ENCODE peak calls at places on chromosomes 16 and 17, in seven cellular contexts. V is AG10803, U is A549, W is fibroblast of the aortic adventitia, I is mucosa of descending colon, X is HAP-1, Z is esophagus muscularis mucosa. L is an unnamed sample.

GRCh38 chr16:16111639-16112038 is 111.7 kb downstream of the ABCC6 start:
- DNase-seq in V (no peak), I (no peak), U (no peak), W (no peak), Z (no peak), X (no peak), L (no peak)

GRCh38 chr17:61470530-61471136 is 18.4 kb downstream of the TBX4 start:
- DNase-seq in I (no peak), X (no peak), Z (no peak), W (no peak), V (no peak), U (no peak), L (no peak)

GRCh38 chr16:69424053-69424934 is at the start of gene CYB5B:
- DNase-seq in W (peak), U (peak), V (peak), Z (peak), I (peak), X (peak), L (peak)

GRCh38 chr17:63075969-63076368 is 109.9 kb downstream of the TANC2 start:
- DNase-seq in V (no peak), U (no peak), X (no peak), Z (no peak), I (no peak), W (peak), L (no peak)

GRCh38 chr16:1991588-1992474 is 2.1 kb downstream of the SYNGR3 start:
- DNase-seq in W (peak), U (peak), X (peak), I (peak), V (peak), Z (peak), L (no peak)

GRCh38 chr17:49691677-49692191 is 13.8 kb upstream of the SPOP start:
- DNase-seq in W (no peak), U (no peak), X (no peak), Z (no peak), V (no peak), I (no peak), L (no peak)

GRCh38 chr17:1484060-1484535 is 8.4 kb downstream of the MYO1C start:
- DNase-seq in Z (no peak), U (no peak), X (no peak), W (no peak), V (no peak), I (peak), L (no peak)

GRCh38 chr17:59840908-59841666 is 51.7 kb downstream of the TUBD1 start:
- DNase-seq in W (peak), I (peak), Z (no peak), U (no peak), X (peak), V (peak), L (no peak)

GRCh38 chr17:30396129-30396528 is 17.4 kb downstream of the CPD start:
- DNase-seq in I (no peak), Z (no peak), U (no peak), X (no peak), W (no peak), V (no peak), L (no peak)

GRCh38 chr16:11258553-11259287 is 2.7 kb upstream of the SOCS1 start:
- DNase-seq in U (no peak), I (peak), X (no peak), Z (no peak), V (peak), W (peak), L (no peak)

GRCh38 chr17:45976755-45977505 is 22.1 kb upstream of the STH start:
- DNase-seq in V (no peak), W (peak), Z (no peak), I (no peak), X (no peak), U (no peak), L (no peak)

GRCh38 chr16:54067317-54068065 is 219.1 kb downstream of the IRX3 start:
- DNase-seq in X (no peak), W (no peak), V (no peak), U (no peak), Z (no peak), I (no peak), L (no peak)

GRCh38 chr16:8960788-8961109 is 3.0 kb downstream of the USP7 start:
- DNase-seq in W (no peak), X (no peak), I (no peak), Z (no peak), V (no peak), U (no peak), L (no peak)

GRCh38 chr17:77209330-77209748 is 68.6 kb downstream of the SEC14L1 start:
- DNase-seq in X (no peak), Z (no peak), I (no peak), U (no peak), V (no peak), W (no peak), L (no peak)

GRCh38 chr17:70310251-70310672 is 140.9 kb downstream of the KCNJ2 start:
- DNase-seq in Z (no peak), X (no peak), V (peak), U (no peak), W (no peak), I (no peak), L (no peak)

GRCh38 chr17:76134911-76135809 is 5.9 kb downstream of the FOXJ1 start:
- DNase-seq in Z (no peak), X (peak), W (no peak), I (no peak), V (no peak), U (no peak), L (no peak)

GRCh38 chr16:20822451-20823128 is 16.3 kb downstream of the REXO5 start:
- DNase-seq in U (no peak), I (no peak), Z (no peak), W (no peak), X (no peak), V (no peak), L (no peak)

GRCh38 chr17:19386276-19386863 is 620 bp downstream of the MFAP4 start:
- DNase-seq in I (no peak), V (peak), X (no peak), W (peak), U (peak), Z (no peak), L (no peak)

GRCh38 chr17:60941028-60941427 is 263.4 kb downstream of the BCAS3 start:
- DNase-seq in X (no peak), W (peak), U (no peak), Z (no peak), I (peak), V (peak), L (no peak)

GRCh38 chr17:63930951-63931575 is 1.1 kb downstream of the CD79B start:
- DNase-seq in W (no peak), V (no peak), X (no peak), I (peak), U (no peak), Z (no peak), L (no peak)

GRCh38 chr17:80246726-80247125 is 13.9 kb upstream of the RNF213 start:
- DNase-seq in Z (no peak), U (no peak), X (no peak), I (no peak), W (no peak), V (no peak), L (no peak)

GRCh38 chr16:57775661-57776469 is 26.4 kb downstream of the KIFC3 start:
- DNase-seq in U (no peak), V (no peak), W (no peak), X (peak), I (peak), Z (no peak), L (no peak)

GRCh38 chr17:48608921-48609505 is 1.8 kb downstream of the HOXB7 start:
- DNase-seq in V (no peak), X (no peak), W (no peak), U (no peak), I (no peak), Z (no peak), L (no peak)

GRCh38 chr16:2769675-2770056 is 7.4 kb downstream of the ELOB start:
- DNase-seq in Z (no peak), U (no peak), W (peak), X (no peak), I (peak), V (peak), L (no peak)

GRCh38 chr16:85746431-85747227 is 4.3 kb downstream of the C16orf74 start:
- DNase-seq in V (peak), I (peak), W (peak), X (no peak), Z (no peak), U (peak), L (no peak)

GRCh38 chr17:78355045-78355641 is 4.7 kb downstream of the SOCS3 start:
- DNase-seq in X (no peak), I (no peak), Z (no peak), W (no peak), U (no peak), V (no peak), L (no peak)

GRCh38 chr17:63476857-63477470 is at the start of gene ACE:
- DNase-seq in I (peak), V (no peak), U (peak), Z (no peak), W (no peak), X (peak), L (no peak)

GRCh38 chr17:28547623-28548416 is 4.6 kb downstream of the UNC119 start:
- DNase-seq in Z (no peak), I (peak), U (peak), X (peak), W (peak), V (peak), L (no peak)

GRCh38 chr16:28501258-28502232 is 5.1 kb downstream of the IL27 start:
- DNase-seq in I (no peak), V (no peak), Z (no peak), X (no peak), W (no peak), U (no peak), L (no peak)
- H3K4me3 ChIP-seq in I (no peak), V (no peak), Z (no peak), X (no peak), W (no peak), U (no peak), L (no peak)

DNA sequence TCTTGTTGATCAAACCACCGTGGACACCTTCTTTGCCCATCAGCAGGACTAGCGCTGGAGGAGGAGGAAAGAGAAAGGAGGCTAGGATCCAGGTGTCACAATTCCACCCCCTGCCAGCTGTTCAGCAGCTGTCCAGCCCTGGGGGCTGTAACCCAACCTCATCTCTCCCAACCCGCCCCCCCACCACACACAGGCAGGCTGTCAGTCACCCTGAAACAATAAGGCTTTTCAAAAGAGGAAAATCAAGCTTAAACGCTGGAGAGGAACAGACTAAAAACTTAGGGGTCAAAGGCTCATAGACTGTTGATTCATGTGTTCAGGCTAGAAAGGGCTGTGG is 2.4 kb downstream of the PFN1 start:
- DNase-seq in X (no peak), V (no peak), W (no peak), Z (no peak), U (no peak), I (no peak), L (no peak)
- H3K4me3 ChIP-seq in X (peak), V (peak), W (peak), Z (peak), U (peak), I (no peak), L (peak)

DNA sequence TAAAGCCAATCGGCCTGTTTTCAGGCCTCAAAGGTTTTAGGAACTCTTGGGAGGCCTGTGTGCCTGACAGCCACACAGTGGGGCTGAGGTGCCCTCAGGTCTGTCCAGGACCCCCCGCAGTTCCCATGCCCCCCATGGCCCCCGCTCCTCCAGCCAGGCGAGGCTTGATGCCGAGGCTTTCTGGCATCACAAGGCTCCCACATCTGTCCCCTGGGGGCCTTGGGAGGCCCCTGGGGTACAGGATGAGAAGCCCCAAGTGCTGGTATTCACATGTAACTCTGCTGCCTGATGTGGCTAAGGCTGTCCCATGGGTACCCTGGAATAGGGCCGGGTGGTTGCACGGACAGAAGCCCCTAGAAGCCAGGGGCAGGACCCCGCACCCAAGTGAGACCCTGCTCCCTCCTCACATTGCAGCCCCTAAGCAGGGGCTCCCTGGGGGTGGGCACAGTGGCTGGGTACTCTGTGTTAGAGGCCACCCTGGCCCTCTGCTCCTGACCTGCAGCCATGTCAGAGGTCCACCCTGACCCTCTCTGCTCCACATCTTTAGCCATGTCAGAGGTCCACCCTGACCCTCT is 2.3 kb downstream of the CBFA2T3 start:
- DNase-seq in V (no peak), I (no peak), U (no peak), W (no peak), Z (no peak), X (no peak), L (no peak)
- H3K4me3 ChIP-seq in V (no peak), I (no peak), U (no peak), W (no peak), Z (no peak), X (no peak), L (no peak)

DNA sequence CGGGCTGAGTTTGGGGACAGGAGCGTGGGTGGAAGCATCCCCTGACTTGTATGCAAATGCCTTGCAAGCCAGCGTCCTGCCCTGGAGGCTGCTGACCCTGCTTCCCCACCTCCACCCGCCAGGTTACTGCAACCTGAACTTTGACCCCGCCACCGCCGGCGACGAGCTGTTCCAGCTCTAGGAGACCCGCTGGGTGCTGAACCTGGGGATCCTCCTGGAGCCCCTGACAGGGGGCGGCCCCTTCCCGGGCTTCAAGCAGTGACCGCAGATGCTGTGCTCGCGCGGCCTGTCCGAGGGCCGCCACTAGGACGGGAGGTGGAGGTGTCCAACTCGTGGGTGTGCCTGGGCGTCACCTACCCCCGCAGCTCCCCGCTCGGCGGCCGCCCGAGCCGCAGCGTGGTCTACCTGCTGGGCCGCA is 10.7 kb upstream of the SLC16A5 start:
- DNase-seq in X (no peak), U (no peak), Z (no peak), V (no peak), W (no peak), I (peak), L (no peak)
- H3K4me3 ChIP-seq in X (no peak), U (no peak), Z (peak), V (no peak), W (no peak), I (no peak), L (peak)

GRCh38 chr16:78813917-78814316 is 714.5 kb downstream of the WWOX start:
- DNase-seq in I (no peak), X (no peak), W (no peak), V (no peak), Z (no peak), U (no peak), L (no peak)

GRCh38 chr16:78821335-78821734 is 721.9 kb downstream of the WWOX start:
- DNase-seq in U (no peak), X (no peak), W (no peak), V (no peak), I (no peak), Z (no peak), L (no peak)

GRCh38 chr16:78815713-78816112 is 716.3 kb downstream of the WWOX start:
- DNase-seq in V (no peak), W (no peak), Z (no peak), X (no peak), U (no peak), I (peak), L (no peak)

GRCh38 chr16:78816499-78817441 is 717.3 kb downstream of the WWOX start:
- DNase-seq in V (peak), W (peak), X (no peak), I (no peak), Z (no peak), U (no peak), L (no peak)

DNA sequence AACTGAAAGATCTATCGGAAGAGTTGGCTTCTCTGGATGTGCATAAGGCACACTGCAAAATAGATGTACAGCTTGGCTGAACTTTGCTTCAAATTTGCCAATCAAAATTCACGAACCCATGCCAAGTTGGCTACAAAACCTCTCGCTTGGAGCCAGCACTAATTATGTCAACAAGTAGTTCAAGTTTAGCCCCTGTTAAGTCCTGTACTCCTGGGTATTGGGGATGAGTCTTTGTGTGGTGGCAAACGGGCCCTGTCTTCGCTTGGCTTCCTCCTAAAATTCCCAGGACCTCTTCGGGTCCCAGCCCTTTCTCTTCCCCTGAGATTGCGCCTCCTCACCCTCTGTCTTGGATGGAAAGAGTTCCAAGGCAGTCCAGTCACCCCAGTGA is 718.0 kb downstream of the WWOX start:
- DNase-seq in V (no peak), U (no peak), Z (no peak), W (no peak), X (no peak), I (no peak), L (no peak)
- H3K4me3 ChIP-seq in V (no peak), U (no peak), Z (no peak), W (no peak), X (no peak), I (no peak), L (no peak)

GRCh38 chr17:16486373-16487250 is 5.4 kb downstream of the LRRC75A start:
- DNase-seq in X (peak), W (peak), U (no peak), I (peak), Z (no peak), V (peak), L (no peak)
- H3K4me3 ChIP-seq in X (no peak), W (peak), U (no peak), I (no peak), Z (peak), V (peak), L (peak)

DNA sequence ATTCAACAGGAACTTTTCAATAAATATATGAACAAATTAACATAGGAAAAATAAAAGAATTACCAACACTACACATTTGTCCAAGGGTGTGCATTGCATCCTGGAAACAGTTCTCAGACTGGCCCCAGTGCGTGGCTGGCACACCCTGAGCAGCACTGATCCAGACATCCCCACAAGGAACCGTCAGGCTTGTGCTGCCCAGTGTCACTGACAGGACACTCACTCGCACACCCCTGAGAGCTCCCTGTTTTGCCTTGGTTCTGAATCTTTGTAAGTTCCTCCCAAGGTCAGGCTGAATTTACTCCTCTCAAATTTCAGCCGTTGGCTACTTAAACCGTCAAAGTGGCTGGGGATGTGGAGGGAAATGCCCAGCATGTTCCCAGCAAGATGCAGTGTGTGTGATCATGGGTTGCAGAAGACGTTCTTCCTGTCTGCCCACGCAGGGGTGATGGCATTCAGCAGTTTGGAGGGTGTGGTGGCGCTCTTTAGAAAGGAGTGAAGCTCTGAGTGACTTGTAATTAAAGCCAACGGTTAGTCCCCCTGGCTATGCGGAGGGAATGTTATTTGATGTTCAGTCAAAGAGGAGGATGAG is 1.7 kb downstream of the MT2A start:
- DNase-seq in V (peak), Z (no peak), I (peak), W (peak), U (peak), X (peak), L (no peak)
- H3K4me3 ChIP-seq in V (peak), Z (peak), I (no peak), W (peak), U (peak), X (peak), L (peak)

GRCh38 chr17:32125848-32126153 is 16.5 kb upstream of the RHOT1 start:
- DNase-seq in W (no peak), V (no peak), X (no peak), I (no peak), U (no peak), Z (no peak), L (no peak)

GRCh38 chr17:32127156-32127897 is 15.0 kb upstream of the RHOT1 start:
- DNase-seq in W (peak), I (peak), U (peak), V (peak), X (peak), Z (peak), L (peak)

GRCh38 chr17:32124985-32125847 is 17.1 kb upstream of the RHOT1 start:
- DNase-seq in W (no peak), U (peak), X (no peak), Z (no peak), I (peak), V (no peak), L (no peak)

GRCh38 chr17:32126325-32126724 is 16.0 kb upstream of the RHOT1 start:
- DNase-seq in I (no peak), X (no peak), W (no peak), Z (no peak), V (no peak), U (no peak), L (no peak)

DNA sequence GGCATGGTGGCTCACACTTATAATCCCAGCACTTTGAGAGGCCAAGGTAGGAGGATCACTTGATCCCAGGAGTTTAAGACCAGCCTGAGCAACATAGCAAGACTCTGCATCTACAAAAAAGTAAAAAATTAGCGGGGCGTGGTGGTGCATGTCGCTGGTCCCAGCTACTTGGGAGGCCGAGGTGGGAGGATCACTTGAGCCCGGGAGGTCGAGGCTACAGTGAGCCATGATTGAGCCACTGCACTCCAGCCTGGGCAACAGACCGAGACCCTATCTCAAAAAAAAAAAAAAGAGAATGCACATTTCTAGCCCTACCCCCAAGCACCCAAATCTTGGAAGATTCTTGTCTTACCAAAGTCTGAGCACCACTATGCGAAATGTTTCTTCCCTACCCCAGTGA is 15.6 kb upstream of the RHOT1 start:
- DNase-seq in U (no peak), X (no peak), I (no peak), V (no peak), W (no peak), Z (no peak), L (no peak)
- H3K4me3 ChIP-seq in U (peak), X (no peak), I (no peak), V (peak), W (no peak), Z (peak), L (peak)